ENCODE peak calls at places on chromosomes 3 and 15, in five cellular contexts. B is Peyer's patch, V is tibial nerve, Q is right lobe of liver, C is transverse colon. N is an unnamed sample. For H3K4me1, the result is how much of the 10 kb centered on the place peaks cover.

GRCh38 chr3:90062018-90062417 is 954.6 kb downstream of the EPHA3 start:
- DNase-seq in Q (no peak), B (no peak), V (no peak), C (no peak), N (no peak)

GRCh38 chr15:90583471-90584252 is 53.9 kb downstream of the CRTC3 start:
- DNase-seq in Q (no peak), C (no peak), V (no peak), B (no peak), N (no peak)

GRCh38 chr3:164351126-164351525 is 727.2 kb downstream of the SI start:
- DNase-seq in V (no peak), Q (no peak), B (no peak), C (no peak), N (no peak)

GRCh38 chr3:172218350-172219323 is 179.3 kb downstream of the FNDC3B start:
- DNase-seq in B (no peak), Q (no peak), V (no peak), C (no peak), N (no peak)

GRCh38 chr15:63329567-63330350 is 51.9 kb downstream of the CA12 start:
- DNase-seq in Q (no peak), V (no peak), C (no peak), B (no peak), N (no peak)

GRCh38 chr3:182117583-182117982 is 405.9 kb downstream of the SOX2 start:
- DNase-seq in B (no peak), C (no peak), V (no peak), Q (no peak), N (no peak)

GRCh38 chr3:64728994-64729393 is 41.2 kb upstream of the ADAMTS9 start:
- DNase-seq in V (no peak), C (no peak), B (no peak), Q (no peak), N (no peak)

GRCh38 chr3:55169608-55170010 is 241.8 kb upstream of the LRTM1 start:
- DNase-seq in C (no peak), B (no peak), V (no peak), Q (no peak), N (no peak)

GRCh38 chr3:119810018-119810435 is 28.1 kb downstream of the NR1I2 start:
- DNase-seq in Q (peak), B (no peak), V (no peak), C (peak), N (peak)

GRCh38 chr15:41978534-41978933 is 6.2 kb upstream of the EHD4 start:
- DNase-seq in V (no peak), C (no peak), B (no peak), Q (peak), N (no peak)

GRCh38 chr15:75037685-75038084 is 14.3 kb downstream of the PPCDC start:
- DNase-seq in Q (no peak), B (no peak), V (no peak), C (no peak), N (no peak)

GRCh38 chr3:101567528-101568317 is 6.1 kb downstream of the TRMT10C start:
- DNase-seq in Q (no peak), B (no peak), C (no peak), V (no peak), N (no peak)

GRCh38 chr3:69305011-69305410 is 80.9 kb downstream of the FRMD4B start:
- DNase-seq in Q (no peak), B (no peak), V (no peak), C (no peak), N (no peak)

GRCh38 chr15:37102315-37103021 is 2.1 kb upstream of the MEIS2 start:
- DNase-seq in V (no peak), C (no peak), Q (no peak), B (no peak), N (no peak)

GRCh38 chr15:21262851-21263400 is 177.4 kb downstream of the POTEB3 start:
- DNase-seq in B (no peak), V (no peak), C (no peak), Q (no peak), N (no peak)

GRCh38 chr3:128091586-128091985 is 32.0 kb downstream of the RUVBL1 start:
- DNase-seq in B (no peak), C (no peak), V (no peak), Q (no peak), N (no peak)

GRCh38 chr3:77039606-77040553 is at the start of gene ROBO2:
- DNase-seq in C (peak), V (no peak), B (peak), Q (peak), N (no peak)

GRCh38 chr3:114408763-114409162 is 114.9 kb downstream of the TIGIT start:
- DNase-seq in Q (no peak), B (no peak), V (no peak), C (no peak), N (no peak)

GRCh38 chr3:51360806-51361205 is 24.3 kb upstream of the MANF start:
- DNase-seq in V (no peak), B (no peak), Q (no peak), C (no peak), N (no peak)

GRCh38 chr3:70982274-70982673 is 601.3 kb downstream of the FOXP1 start:
- DNase-seq in C (no peak), B (no peak), Q (no peak), V (no peak), N (no peak)
- H3K27ac ChIP-seq in C (peak), B (no peak), Q (peak), V (peak), N (peak)

DNA sequence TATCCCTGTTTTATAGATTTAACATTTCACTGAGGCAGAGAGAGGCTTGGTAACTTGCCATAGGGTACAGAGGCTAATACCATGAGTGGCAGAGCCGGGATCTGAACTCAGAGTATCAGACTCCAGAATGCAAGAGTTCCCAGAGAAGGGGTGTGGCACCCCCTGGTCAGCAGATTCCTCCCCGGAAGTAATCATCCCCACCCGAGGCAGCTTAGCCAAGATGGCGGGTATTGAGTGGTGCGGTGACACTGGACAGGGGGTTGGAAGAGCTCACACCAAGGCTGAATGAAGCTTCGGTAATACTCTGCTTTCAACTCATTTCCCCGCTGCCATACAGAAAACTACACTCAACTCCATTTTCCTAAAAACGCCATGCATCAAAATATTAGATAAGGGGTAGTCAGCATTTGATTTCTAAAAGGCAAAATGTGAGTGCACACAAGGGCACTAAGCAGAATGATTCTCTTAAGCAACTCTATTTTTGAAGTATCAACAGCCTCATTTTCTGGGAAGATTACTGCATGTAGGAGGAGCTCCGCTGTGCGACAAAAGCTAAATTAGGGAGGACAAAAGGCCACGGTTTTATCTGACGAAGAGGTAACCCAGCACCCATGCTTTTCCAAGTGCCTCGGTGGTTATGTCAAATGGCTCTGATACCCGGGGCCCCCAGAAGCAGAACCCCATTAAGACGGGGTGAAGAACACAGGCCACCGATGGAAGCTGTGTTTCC is 166.7 kb downstream of the NUP210 start:
- DNase-seq in B (no peak), V (no peak), Q (no peak), C (no peak), N (no peak)
- H3K4me1 ChIP-seq in B (under half), V (under half), Q (under half), C (under half), N (under half)

GRCh38 chr3:57227204-57227929 is at the start of gene APPL1:
- DNase-seq in Q (peak), V (peak), B (peak), C (peak), N (peak)

GRCh38 chr3:57230006-57230405 is 2.5 kb downstream of the APPL1 start:
- DNase-seq in B (no peak), C (no peak), V (no peak), Q (no peak), N (no peak)

GRCh38 chr3:57228734-57229505 is 1.4 kb downstream of the APPL1 start:
- DNase-seq in C (peak), V (no peak), B (no peak), Q (no peak), N (no peak)

GRCh38 chr3:57226156-57226555 is 1.4 kb upstream of the APPL1 start:
- DNase-seq in V (no peak), B (no peak), C (no peak), Q (no peak), N (no peak)

DNA sequence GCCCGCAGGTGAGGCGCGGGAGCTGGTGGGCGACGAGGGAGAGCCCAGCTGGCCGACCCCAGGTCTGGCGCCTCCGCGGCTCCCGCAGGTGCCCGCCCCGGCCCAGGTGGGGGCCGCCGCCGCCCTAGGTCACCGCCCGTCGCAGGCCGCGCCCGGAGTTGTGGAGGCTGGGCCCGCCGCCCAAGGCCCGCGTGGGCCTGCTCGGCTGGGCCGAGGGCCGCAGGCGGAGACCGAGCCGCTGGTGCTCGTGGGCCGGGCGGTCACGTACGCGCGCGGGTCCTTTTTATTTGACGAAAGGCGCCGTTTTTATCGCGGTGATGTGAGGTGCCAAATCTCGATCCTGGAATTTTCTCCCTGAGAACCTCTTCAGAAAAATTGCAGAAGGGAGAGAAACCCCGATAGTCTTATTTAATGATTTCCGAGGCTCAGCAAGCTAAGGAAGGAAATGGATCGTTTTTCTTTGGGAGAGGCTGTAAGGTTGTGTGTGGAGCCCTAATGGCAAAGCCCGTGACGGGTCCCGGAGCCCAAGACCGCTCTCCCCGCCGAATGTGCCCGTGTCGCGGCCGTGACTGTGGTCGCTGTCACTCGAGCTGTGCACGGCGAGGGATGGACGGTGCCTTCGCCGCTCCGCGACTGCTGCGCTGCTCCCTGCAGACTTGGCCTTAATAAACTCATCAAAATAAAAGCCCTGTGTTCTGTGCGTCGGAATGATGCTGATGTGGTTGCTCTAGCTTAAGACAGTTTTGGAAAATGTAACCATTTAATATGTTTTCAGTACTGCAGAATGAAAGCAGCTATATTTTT is 603 bp downstream of the APPL1 start:
- DNase-seq in C (peak), Q (peak), B (peak), V (no peak), N (peak)
- TF ChIP-seq POLR2A in C (peak), Q (no peak), B (no peak), V (peak), N (no peak)

GRCh38 chr3:195893516-195893915 is 14.8 kb downstream of the TNK2 start:
- DNase-seq in B (no peak), Q (no peak), V (no peak), C (no peak), N (no peak)

GRCh38 chr3:195892105-195892354 is 16.3 kb downstream of the TNK2 start:
- DNase-seq in Q (no peak), B (no peak), V (no peak), C (no peak), N (no peak)

GRCh38 chr3:195891431-195892104 is 16.8 kb downstream of the TNK2 start:
- DNase-seq in B (no peak), C (no peak), V (no peak), Q (no peak), N (no peak)

GRCh38 chr3:195893121-195893449 is 15.3 kb downstream of the TNK2 start:
- DNase-seq in C (no peak), Q (peak), B (no peak), V (no peak), N (peak)

GRCh38 chr3:195892355-195893120 is 15.8 kb downstream of the TNK2 start:
- DNase-seq in C (peak), Q (peak), B (peak), V (peak), N (no peak)
- H3K27ac ChIP-seq in C (peak), Q (no peak), B (no peak), V (peak), N (peak)

DNA sequence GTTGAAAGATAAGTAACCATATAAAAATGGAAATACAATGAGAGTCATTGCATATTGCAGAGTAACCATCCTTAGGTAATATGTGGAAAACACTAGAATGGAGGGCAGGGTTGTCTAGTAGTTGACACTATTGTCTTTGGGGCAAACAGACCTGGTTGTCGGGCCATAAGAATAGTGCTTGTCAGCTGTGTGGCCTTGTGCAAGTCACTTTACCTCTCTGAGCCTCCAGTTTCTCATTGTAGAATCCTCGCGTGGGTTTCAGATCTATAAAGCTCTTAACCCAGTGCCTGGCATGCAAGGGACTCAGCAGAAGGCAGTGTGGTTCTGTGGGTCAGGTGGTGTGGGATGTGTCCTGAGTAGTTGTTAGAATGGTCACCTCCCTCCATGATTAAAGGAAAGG is 32.0 kb downstream of the MRPS25 start:
- DNase-seq in B (no peak), V (no peak), Q (no peak), C (no peak), N (no peak)
- H3K4me1 ChIP-seq in B (under half), V (under half), Q (under half), C (under half), N (under half)

DNA sequence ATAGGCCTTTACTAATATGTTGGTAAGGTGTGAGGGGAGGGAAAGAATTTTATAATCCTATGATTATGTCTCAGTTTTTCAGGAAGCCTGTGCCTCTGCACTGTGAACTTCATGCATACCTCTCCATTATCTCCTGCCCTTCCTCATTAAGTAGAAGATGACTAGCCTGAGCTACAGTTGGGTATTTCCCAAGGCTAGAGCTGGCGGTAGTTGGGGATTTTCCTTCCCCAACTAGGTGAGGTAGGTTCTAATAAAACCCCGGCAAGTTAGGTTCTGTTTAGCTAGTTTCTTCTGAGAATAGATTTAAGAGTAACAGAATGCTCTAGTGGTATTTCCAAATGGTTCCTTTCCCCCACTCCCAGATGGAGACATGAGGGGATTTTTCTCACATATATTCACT is 414.5 kb downstream of the GRM7 start:
- DNase-seq in V (no peak), C (no peak), Q (no peak), B (no peak), N (no peak)
- TF ChIP-seq POLR2A in V (no peak), C (no peak), Q (no peak), B (no peak), N (no peak)

DNA sequence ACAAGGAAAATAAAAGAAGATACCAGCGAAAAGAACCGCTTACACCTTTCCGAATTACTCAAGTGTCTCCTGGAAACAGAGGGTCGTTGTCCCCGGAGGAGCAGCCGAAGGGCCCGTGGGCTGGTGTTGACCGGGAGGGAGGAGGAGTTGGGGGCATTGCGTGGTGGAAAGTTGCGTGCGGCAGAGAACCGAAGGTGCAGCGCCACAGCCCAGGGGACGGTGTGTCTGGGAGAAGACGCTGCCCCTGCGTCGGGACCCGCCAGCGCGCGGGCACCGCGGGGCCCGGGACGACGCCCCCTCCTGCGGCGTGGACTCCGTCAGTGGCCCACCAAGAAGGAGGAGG is 325 bp downstream of the ALCAM start:
- DNase-seq in C (peak), V (no peak), Q (peak), B (peak), N (no peak)
- H3K27ac ChIP-seq in C (peak), V (peak), Q (peak), B (peak), N (peak)

GRCh38 chr15:91864669-91865068 is 11.2 kb downstream of the SLCO3A1 start:
- DNase-seq in B (no peak), V (no peak), Q (no peak), C (no peak), N (no peak)
- H3K4me1 ChIP-seq in B (under half), V (under half), Q (under half), C (under half), N (under half)

N was measured in breast epithelium.